ENCODE peak calls at places on chromosomes 5 and 9, in ten cellular contexts. One of them, this sample, is unnamed.

GRCh38 chr5:84779206-84779605 is 394.5 kb upstream of the EDIL3 start:
- DNase-seq in stimulated activated CD4-positive, alpha-beta T cell treated with anti-CD3 and anti-CD28 coated beads, Interleukin-12 subunit alpha, Interleukin-12 subunit beta, amount 100 ng/mL, for 24 hours: no peak
- DNase-seq in naive B cell: no peak
- DNase-seq in activated CD4-positive, alpha-beta T cell treated with anti-CD3 and anti-CD28 coated beads, Interleukin-2, amount 10 ng/mL, durations not matched to agents 7 days and 5 days: no peak
- DNase-seq in neural crest cell: no peak
- DNase-seq in NCI-H1417: no peak
- DNase-seq in GM20000: no peak
- DNase-seq in naive thymus-derived CD4-positive, alpha-beta T cell: no peak
- DNase-seq in prostate gland: no peak
- DNase-seq in AG10803: no peak
- DNase-seq in this sample: no peak

GRCh38 chr5:139745800-139746690 is 49.6 kb upstream of the PSD2 start:
- DNase-seq in stimulated activated CD4-positive, alpha-beta T cell treated with anti-CD3 and anti-CD28 coated beads, Interleukin-12 subunit alpha, Interleukin-12 subunit beta, amount 100 ng/mL, for 24 hours: no peak
- DNase-seq in naive B cell: peak; percentile 75
- DNase-seq in activated CD4-positive, alpha-beta T cell treated with anti-CD3 and anti-CD28 coated beads, Interleukin-2, amount 10 ng/mL, durations not matched to agents 7 days and 5 days: peak; percentile 24
- DNase-seq in neural crest cell: peak; percentile 69
- DNase-seq in NCI-H1417: peak; percentile 46
- DNase-seq in GM20000: peak; percentile 73
- DNase-seq in naive thymus-derived CD4-positive, alpha-beta T cell: peak; percentile 31
- DNase-seq in prostate gland: peak; percentile 54
- DNase-seq in AG10803: peak; percentile 66
- DNase-seq in this sample: peak; percentile 70

GRCh38 chr9:92947268-92948031 is at the start of gene FGD3:
- DNase-seq in stimulated activated CD4-positive, alpha-beta T cell treated with anti-CD3 and anti-CD28 coated beads, Interleukin-12 subunit alpha, Interleukin-12 subunit beta, amount 100 ng/mL, for 24 hours: no peak
- DNase-seq in naive B cell: no peak
- DNase-seq in activated CD4-positive, alpha-beta T cell treated with anti-CD3 and anti-CD28 coated beads, Interleukin-2, amount 10 ng/mL, durations not matched to agents 7 days and 5 days: peak; percentile 44
- DNase-seq in neural crest cell: peak; percentile 34
- DNase-seq in NCI-H1417: peak; percentile 46
- DNase-seq in GM20000: no peak
- DNase-seq in naive thymus-derived CD4-positive, alpha-beta T cell: peak; percentile 44
- DNase-seq in prostate gland: no peak
- DNase-seq in AG10803: no peak
- DNase-seq in this sample: no peak

GRCh38 chr5:140214831-140215230 is 39.8 kb downstream of the CYSTM1 start:
- DNase-seq in stimulated activated CD4-positive, alpha-beta T cell treated with anti-CD3 and anti-CD28 coated beads, Interleukin-12 subunit alpha, Interleukin-12 subunit beta, amount 100 ng/mL, for 24 hours: no peak
- DNase-seq in naive B cell: no peak
- DNase-seq in activated CD4-positive, alpha-beta T cell treated with anti-CD3 and anti-CD28 coated beads, Interleukin-2, amount 10 ng/mL, durations not matched to agents 7 days and 5 days: no peak
- DNase-seq in neural crest cell: no peak
- DNase-seq in NCI-H1417: no peak
- DNase-seq in GM20000: no peak
- DNase-seq in naive thymus-derived CD4-positive, alpha-beta T cell: no peak
- DNase-seq in prostate gland: no peak
- DNase-seq in AG10803: peak; percentile 87
- DNase-seq in this sample: no peak

GRCh38 chr5:161258438-161258837 is 288.1 kb downstream of the GABRB2 start:
- DNase-seq in stimulated activated CD4-positive, alpha-beta T cell treated with anti-CD3 and anti-CD28 coated beads, Interleukin-12 subunit alpha, Interleukin-12 subunit beta, amount 100 ng/mL, for 24 hours: no peak
- DNase-seq in naive B cell: no peak
- DNase-seq in activated CD4-positive, alpha-beta T cell treated with anti-CD3 and anti-CD28 coated beads, Interleukin-2, amount 10 ng/mL, durations not matched to agents 7 days and 5 days: no peak
- DNase-seq in neural crest cell: no peak
- DNase-seq in NCI-H1417: no peak
- DNase-seq in GM20000: no peak
- DNase-seq in naive thymus-derived CD4-positive, alpha-beta T cell: no peak
- DNase-seq in prostate gland: no peak
- DNase-seq in AG10803: no peak
- DNase-seq in this sample: no peak

GRCh38 chr5:139692148-139692547 is 44.0 kb downstream of the CXXC5 start:
- DNase-seq in stimulated activated CD4-positive, alpha-beta T cell treated with anti-CD3 and anti-CD28 coated beads, Interleukin-12 subunit alpha, Interleukin-12 subunit beta, amount 100 ng/mL, for 24 hours: no peak
- DNase-seq in naive B cell: no peak
- DNase-seq in activated CD4-positive, alpha-beta T cell treated with anti-CD3 and anti-CD28 coated beads, Interleukin-2, amount 10 ng/mL, durations not matched to agents 7 days and 5 days: no peak
- DNase-seq in neural crest cell: no peak
- DNase-seq in NCI-H1417: no peak
- DNase-seq in GM20000: no peak
- DNase-seq in naive thymus-derived CD4-positive, alpha-beta T cell: no peak
- DNase-seq in prostate gland: no peak
- DNase-seq in AG10803: no peak
- DNase-seq in this sample: no peak

GRCh38 chr9:33794560-33794959 is 801 bp upstream of the PRSS3 start:
- DNase-seq in stimulated activated CD4-positive, alpha-beta T cell treated with anti-CD3 and anti-CD28 coated beads, Interleukin-12 subunit alpha, Interleukin-12 subunit beta, amount 100 ng/mL, for 24 hours: no peak
- DNase-seq in naive B cell: no peak
- DNase-seq in activated CD4-positive, alpha-beta T cell treated with anti-CD3 and anti-CD28 coated beads, Interleukin-2, amount 10 ng/mL, durations not matched to agents 7 days and 5 days: peak; percentile 12
- DNase-seq in neural crest cell: no peak
- DNase-seq in NCI-H1417: peak; percentile 71
- DNase-seq in GM20000: no peak
- DNase-seq in naive thymus-derived CD4-positive, alpha-beta T cell: no peak
- DNase-seq in prostate gland: no peak
- DNase-seq in AG10803: no peak
- DNase-seq in this sample: no peak

GRCh38 chr5:129459485-129460120 is 495 bp upstream of the ADAMTS19 start:
- DNase-seq in stimulated activated CD4-positive, alpha-beta T cell treated with anti-CD3 and anti-CD28 coated beads, Interleukin-12 subunit alpha, Interleukin-12 subunit beta, amount 100 ng/mL, for 24 hours: no peak
- DNase-seq in naive B cell: no peak
- DNase-seq in activated CD4-positive, alpha-beta T cell treated with anti-CD3 and anti-CD28 coated beads, Interleukin-2, amount 10 ng/mL, durations not matched to agents 7 days and 5 days: no peak
- DNase-seq in neural crest cell: peak; percentile 30
- DNase-seq in NCI-H1417: no peak
- DNase-seq in GM20000: peak; percentile 17
- DNase-seq in naive thymus-derived CD4-positive, alpha-beta T cell: no peak
- DNase-seq in prostate gland: no peak
- DNase-seq in AG10803: peak; percentile 0
- DNase-seq in this sample: peak; percentile 9